ENCODE peak calls at places on chromosomes 12 and 14, in five cellular contexts. V is type B pancreatic cell, K is nephron progenitor cell, Q is endothelial cell, W is sigmoid colon. R is an unnamed sample.

GRCh38 chr14:95707327-95707726 is 6.6 kb downstream of the TCL1A start:
- DNase-seq in V (no peak), K (no peak), Q (no peak), W (no peak), R (no peak)

GRCh38 chr12:9372202-9372601 is 164.0 kb upstream of the PZP start:
- DNase-seq in V (no peak), K (no peak), Q (no peak), W (no peak), R (no peak)

GRCh38 chr14:54253195-54253947 is 143.4 kb upstream of the CDKN3 start:
- DNase-seq in V (no peak), K (no peak), Q (no peak), W (no peak), R (peak; percentile 14)

GRCh38 chr12:6570264-6570887 is 2.3 kb upstream of the NOP2 start:
- DNase-seq in V (no peak), K (peak; percentile 65), Q (peak; percentile 75), W (no peak), R (peak; percentile 53)

GRCh38 chr12:69027411-69027811 is 94.4 kb upstream of the CPM start:
- DNase-seq in V (no peak), K (no peak), Q (no peak), W (no peak), R (no peak)

GRCh38 chr12:113194971-113195391 is 9.5 kb downstream of the RITA1 start:
- DNase-seq in V (no peak), K (peak; percentile 56), Q (no peak), W (no peak), R (no peak)

GRCh38 chr12:87801860-87802720 is 227.1 kb downstream of the C12orf50 start:
- DNase-seq in V (no peak), K (no peak), Q (no peak), W (no peak), R (no peak)

GRCh38 chr14:54610051-54610977 is 43.4 kb downstream of the SAMD4A start:
- DNase-seq in V (no peak), K (no peak), Q (no peak), W (no peak), R (no peak)

GRCh38 chr14:91315844-91316267 is 71.4 kb upstream of the GPR68 start:
- DNase-seq in V (no peak), K (no peak), Q (no peak), W (no peak), R (no peak)
- TF ChIP-seq CTCF in V (no peak), K (no peak), Q (no peak), W (no peak), R (no peak)

DNA sequence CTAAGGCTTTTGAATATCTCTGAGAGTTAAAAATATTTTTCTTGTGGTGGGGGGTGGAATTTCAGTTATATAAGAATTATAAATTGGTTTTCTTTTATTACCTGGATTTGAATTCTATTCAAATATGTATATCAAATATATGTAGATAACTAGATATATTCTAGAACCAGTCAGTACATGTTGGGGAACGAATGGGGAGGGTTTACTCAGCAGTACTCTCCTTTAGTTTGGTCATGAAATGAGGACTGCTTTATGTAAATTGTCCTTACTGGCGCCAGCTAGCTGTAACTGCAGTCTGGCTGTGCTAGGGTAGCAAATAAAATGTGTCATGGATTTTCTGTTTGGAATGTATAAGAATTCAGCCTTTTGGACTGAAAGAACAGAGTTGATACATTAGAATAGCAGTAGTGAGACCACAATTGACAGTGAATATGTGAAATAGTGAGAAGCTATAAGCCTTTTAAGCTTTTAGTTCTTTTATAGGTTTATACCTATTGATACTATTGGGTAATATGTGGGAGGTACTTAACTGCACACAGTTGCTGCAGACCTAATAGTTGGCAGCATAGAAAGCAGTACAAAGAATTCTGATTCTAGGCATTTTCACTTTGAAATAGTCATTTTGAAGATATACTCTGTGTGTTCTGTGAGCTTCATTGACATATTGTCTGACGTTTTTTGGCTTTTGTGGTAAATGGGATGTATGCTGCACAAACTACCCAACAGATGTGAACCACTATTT is 29.0 kb downstream of the ATF7IP start:
- DNase-seq in V (no peak), K (peak; percentile 4), Q (peak; percentile 14), W (no peak), R (peak; percentile 29)
- TF ChIP-seq CTCF in V (peak; percentile 68), K (no peak), Q (no peak), W (no peak), R (no peak)

GRCh38 chr14:65104791-65105190 is 2.5 kb upstream of the MAX start:
- DNase-seq in V (no peak), K (no peak), Q (no peak), W (no peak), R (no peak)

GRCh38 chr14:65100905-65101541 is 1.3 kb downstream of the MAX start:
- DNase-seq in V (no peak), K (no peak), Q (no peak), W (no peak), R (no peak)

GRCh38 chr14:65102441-65103149 is at the start of gene MAX:
- DNase-seq in V (peak; percentile 98), K (peak; percentile 94), Q (peak; percentile 95), W (peak; percentile 99), R (peak; percentile 96)

GRCh38 chr14:65101631-65102440 is 481 bp downstream of the MAX start:
- DNase-seq in V (peak; percentile 71), K (peak; percentile 55), Q (peak; percentile 41), W (no peak), R (peak; percentile 6)

DNA sequence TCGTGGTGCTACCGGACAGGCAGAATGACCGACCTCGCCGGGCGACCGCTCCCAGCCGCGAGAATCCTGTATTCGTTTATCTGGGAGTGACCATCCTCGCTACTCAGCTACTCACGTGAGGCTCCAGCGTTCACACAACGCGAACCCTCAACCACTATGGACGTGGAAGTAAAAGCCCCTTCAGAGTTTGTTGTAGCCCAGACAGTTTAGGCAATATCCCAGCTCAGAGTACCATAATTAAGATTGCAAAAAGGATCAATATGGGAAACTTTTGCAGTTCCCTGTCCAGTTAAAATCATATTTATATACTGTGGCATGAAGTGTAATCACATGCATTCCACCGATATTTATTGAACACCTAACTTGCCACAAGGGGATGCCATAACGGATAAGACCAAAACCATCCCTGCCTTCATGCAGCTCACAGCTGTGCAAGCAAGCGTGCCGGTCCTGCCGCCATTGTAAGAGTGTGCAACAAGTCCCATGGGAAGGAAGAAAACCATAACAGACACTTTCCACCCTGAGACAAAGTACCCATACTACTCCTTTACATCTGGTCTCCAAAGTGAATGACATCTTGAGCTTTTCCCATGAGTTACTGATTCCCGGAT is 938 bp upstream of the MAX start:
- DNase-seq in V (no peak), K (no peak), Q (no peak), W (no peak), R (peak; percentile 28)
- TF ChIP-seq CTCF in V (peak; percentile 36), K (no peak), Q (no peak), W (no peak), R (no peak)

DNA sequence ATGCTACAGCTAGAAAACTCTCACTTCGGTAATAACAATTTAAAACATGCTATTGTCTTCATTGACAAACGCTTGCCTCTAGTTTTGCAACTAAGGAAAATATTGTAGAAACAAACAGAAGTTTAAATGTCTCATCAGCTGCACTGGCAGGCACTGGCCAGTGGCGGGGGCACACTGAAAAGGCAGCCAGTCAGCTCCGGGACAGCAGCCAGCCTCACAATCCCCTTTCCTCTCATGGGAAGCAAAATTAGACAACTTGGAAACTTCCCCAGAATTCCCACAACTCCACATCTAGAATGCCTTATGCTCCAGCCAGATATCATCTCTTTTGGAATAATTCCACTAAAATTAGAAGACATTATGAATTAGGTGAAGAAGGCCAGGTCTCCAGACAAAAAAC is 72.0 kb downstream of the CLIP1 start:
- DNase-seq in V (no peak), K (no peak), Q (no peak), W (no peak), R (no peak)
- TF ChIP-seq CTCF in V (peak; percentile 43), K (no peak), Q (no peak), W (peak; percentile 48), R (no peak)

GRCh38 chr12:119807380-119807779 is 69.7 kb downstream of the CIT start:
- DNase-seq in V (no peak), K (no peak), Q (no peak), W (no peak), R (no peak)

GRCh38 chr12:119803391-119803791 is 73.7 kb downstream of the CIT start:
- DNase-seq in V (no peak), K (peak; percentile 47), Q (peak; percentile 36), W (no peak), R (no peak)

GRCh38 chr12:119802472-119802871 is 74.6 kb downstream of the CIT start:
- DNase-seq in V (no peak), K (no peak), Q (no peak), W (peak; percentile 73), R (no peak)

GRCh38 chr12:119808441-119808840 is 68.7 kb downstream of the CIT start:
- DNase-seq in V (no peak), K (no peak), Q (no peak), W (no peak), R (no peak)

GRCh38 chr12:119804011-119804641 is 73.0 kb downstream of the CIT start:
- DNase-seq in V (peak; percentile 77), K (peak; percentile 72), Q (peak; percentile 60), W (peak; percentile 71), R (peak; percentile 76)
- TF ChIP-seq CTCF in V (peak; percentile 60), K (peak; percentile 51), Q (no peak), W (no peak), R (peak; percentile 49)

GRCh38 chr14:82667006-82667405 is 1133.4 kb upstream of the SEL1L start:
- DNase-seq in V (no peak), K (no peak), Q (no peak), W (no peak), R (no peak)
- TF ChIP-seq CTCF in V (no peak), K (no peak), Q (no peak), W (no peak), R (no peak)

GRCh38 chr12:323507-323906 is 60.9 kb upstream of the SLC6A13 start:
- DNase-seq in V (no peak), K (no peak), Q (no peak), W (no peak), R (no peak)

GRCh38 chr12:319116-319515 is 56.5 kb upstream of the SLC6A13 start:
- DNase-seq in V (no peak), K (no peak), Q (no peak), W (no peak), R (no peak)

GRCh38 chr12:325886-326285 is 63.2 kb downstream of the KDM5A start:
- DNase-seq in V (no peak), K (no peak), Q (no peak), W (no peak), R (no peak)

DNA sequence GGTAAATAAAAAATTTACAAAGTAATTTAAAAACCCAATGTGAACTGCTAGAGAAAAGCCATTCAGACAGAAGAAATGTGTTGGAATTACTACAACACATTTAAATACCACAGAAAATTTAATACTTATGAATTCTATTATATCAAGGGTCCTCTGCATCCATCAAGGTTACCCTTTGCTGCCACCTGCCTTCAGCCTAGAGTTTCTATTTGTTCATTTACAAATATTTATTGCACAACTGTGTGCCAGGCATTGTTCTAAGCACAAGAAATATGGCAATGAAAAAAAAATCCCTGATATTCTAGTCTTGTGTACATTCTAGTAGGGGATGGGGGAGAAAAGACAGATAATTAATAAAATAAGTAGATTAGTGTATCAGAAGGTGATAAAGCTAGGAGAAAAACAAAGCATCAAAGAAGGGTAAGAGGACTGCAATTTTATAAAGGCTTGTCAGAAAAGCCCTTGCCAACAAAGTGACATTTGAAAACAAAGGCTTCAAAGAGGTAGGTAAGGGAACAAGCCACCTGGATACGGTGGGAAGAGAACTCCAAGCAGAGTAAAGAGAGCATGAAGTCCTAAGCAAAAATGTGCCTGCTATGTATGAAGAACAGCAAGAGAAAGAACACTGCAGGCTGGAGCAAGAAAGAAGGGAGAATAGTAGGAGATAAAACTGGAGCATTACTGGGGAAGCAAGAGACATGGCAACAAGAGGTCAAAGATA is 59.1 kb upstream of the SLC6A13 start:
- DNase-seq in V (no peak), K (no peak), Q (no peak), W (no peak), R (peak; percentile 18)
- TF ChIP-seq CTCF in V (no peak), K (no peak), Q (no peak), W (no peak), R (no peak)